ENCODE peak calls at places on chromosome 10, in five cellular contexts. P is stomach; X is epithelial cell of esophagus; C is ovary; T is activated naive CD8-positive, alpha-beta T cell treated with anti-CD3 and anti-CD28 coated beads, Interleukin-2, amount 50 U/mL, for 24 hours. R is an unnamed sample.

GRCh38 chr10:60140681-60141632 is 234.6 kb upstream of the CCDC6 start:
- DNase-seq in P (no peak), X (peak), C (peak), T (no peak), R (no peak)

GRCh38 chr10:106997721-106998120 is 166.8 kb downstream of the SORCS1 start:
- DNase-seq in P (no peak), X (no peak), C (no peak), T (no peak), R (no peak)

GRCh38 chr10:87092861-87093460 is 1.7 kb downstream of the GLUD1 start:
- DNase-seq in P (no peak), X (peak), C (no peak), T (peak), R (no peak)

GRCh38 chr10:1151071-1152033 is 95.2 kb downstream of the WDR37 start:
- DNase-seq in P (peak), X (peak), C (no peak), T (no peak), R (no peak)

GRCh38 chr10:124534231-124534798 is 72.7 kb downstream of the LHPP start:
- DNase-seq in P (peak), X (no peak), C (peak), T (peak), R (no peak)

GRCh38 chr10:91347529-91347928 is 62.6 kb upstream of the HECTD2 start:
- DNase-seq in P (no peak), X (peak), C (no peak), T (no peak), R (no peak)

GRCh38 chr10:22252286-22252800 is 34.5 kb upstream of the EBLN1 start:
- DNase-seq in P (peak), X (peak), C (peak), T (peak), R (peak)

GRCh38 chr10:132607961-132608495 is 70.4 kb downstream of the INPP5A start:
- DNase-seq in P (no peak), X (no peak), C (no peak), T (no peak), R (no peak)

GRCh38 chr10:111455776-111456426 is 379.1 kb downstream of the ADRA2A start:
- DNase-seq in P (no peak), X (no peak), C (no peak), T (no peak), R (no peak)

GRCh38 chr10:132199854-132200311 is 13.1 kb downstream of the DPYSL4 start:
- DNase-seq in P (no peak), X (no peak), C (no peak), T (no peak), R (no peak)

GRCh38 chr10:122213766-122214165 is 57.3 kb upstream of the BTBD16 start:
- DNase-seq in P (no peak), X (no peak), C (no peak), T (no peak), R (no peak)

GRCh38 chr10:124763267-124763666 is 19.1 kb upstream of the FAM53B start:
- DNase-seq in P (no peak), X (no peak), C (no peak), T (no peak), R (no peak)

GRCh38 chr10:94274142-94274787 is 88.5 kb downstream of the NOC3L start:
- DNase-seq in P (no peak), X (no peak), C (peak), T (no peak), R (peak)

GRCh38 chr10:43264987-43265798 is 1.7 kb downstream of the RASGEF1A start:
- DNase-seq in P (peak), X (no peak), C (peak), T (no peak), R (no peak)

R was measured in cardiac septum.